ENCODE peak calls at places on chromosomes 13 and 19, in eight cellular contexts. E is brain microvascular endothelial cell; H is bronchial epithelial cell; V is PC-3; B is astrocyte of the cerebellum; P is kidney epithelial cell; F is omental fat pad; J is CD8-positive, alpha-beta T cell. Y is an unnamed sample.

GRCh38 chr13:112027250-112027649 is 39.7 kb upstream of the SOX1 start:
- DNase-seq in E (no peak), H (no peak), V (no peak), B (no peak), P (no peak), F (no peak), J (no peak), Y (no peak)

GRCh38 chr13:106357198-106357597 is 178.3 kb downstream of the EFNB2 start:
- DNase-seq in E (no peak), H (no peak), V (no peak), B (no peak), P (no peak), F (no peak), J (no peak), Y (no peak)

GRCh38 chr13:28140433-28141125 is 2.2 kb downstream of the PAN3 start:
- DNase-seq in E (no peak), H (peak), V (peak), B (no peak), P (no peak), F (no peak), J (no peak), Y (no peak)

GRCh38 chr19:7515471-7516226 is at the start of gene ZNF358:
- DNase-seq in E (peak), H (no peak), V (peak), B (no peak), P (no peak), F (no peak), J (no peak), Y (peak)

GRCh38 chr19:56110515-56111448 is 10.3 kb downstream of the ZNF787 start:
- DNase-seq in E (peak), H (no peak), V (no peak), B (no peak), P (no peak), F (no peak), J (no peak), Y (no peak)

GRCh38 chr13:32852568-32852967 is 163.7 kb upstream of the KL start:
- DNase-seq in E (no peak), H (peak), V (peak), B (no peak), P (no peak), F (no peak), J (no peak), Y (no peak)

GRCh38 chr19:2424686-2425621 is 2.4 kb downstream of the TIMM13 start:
- DNase-seq in E (peak), H (no peak), V (peak), B (no peak), P (peak), F (no peak), J (no peak), Y (peak)

GRCh38 chr13:29846475-29847256 is 3.8 kb downstream of the UBL3 start:
- DNase-seq in E (no peak), H (no peak), V (no peak), B (no peak), P (no peak), F (no peak), J (no peak), Y (no peak)

DNA sequence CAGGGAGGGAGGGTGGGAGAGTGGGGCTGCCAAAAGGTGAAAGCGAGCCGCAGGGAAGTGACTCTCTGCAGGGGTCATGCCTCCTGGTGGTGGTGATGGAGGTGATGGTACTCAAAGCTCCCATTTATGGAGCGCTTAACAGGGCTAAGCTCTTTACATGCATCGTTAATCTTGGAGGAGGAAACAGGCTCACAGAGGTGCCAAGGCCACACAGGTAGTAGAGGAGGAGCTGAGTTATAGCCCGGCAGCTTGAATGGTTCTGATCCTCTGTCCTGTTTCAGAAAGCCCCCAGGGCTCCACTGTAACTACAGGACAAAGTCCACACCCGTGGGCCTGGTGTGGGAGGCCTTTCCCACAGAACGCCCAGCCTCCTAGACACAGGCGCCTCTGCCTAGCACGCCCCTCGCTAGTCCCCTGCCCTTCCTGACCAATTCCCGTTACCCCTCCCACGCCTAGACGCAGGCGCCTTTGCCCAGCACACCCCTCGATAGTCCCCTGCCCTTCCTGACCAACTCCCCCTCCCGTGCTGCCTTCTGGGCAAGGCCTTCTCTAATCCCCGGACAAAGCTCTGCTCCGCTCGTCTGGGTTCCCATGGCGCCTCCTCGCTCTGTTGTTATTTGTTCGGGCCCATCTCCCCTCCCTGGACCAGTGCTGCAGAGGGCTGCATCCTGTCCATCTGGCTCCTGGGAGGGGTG is 10.8 kb downstream of the PPP1R37 start:
- DNase-seq in E (no peak), H (no peak), V (no peak), B (no peak), P (no peak), F (no peak), J (no peak), Y (no peak)
- TF ChIP-seq CTCF in E (peak), H (no peak), V (no peak), B (no peak), P (peak), F (no peak), J (no peak), Y (no peak)

GRCh38 chr19:5268801-5269200 is 71.8 kb downstream of the PTPRS start:
- DNase-seq in E (no peak), H (no peak), V (no peak), B (no peak), P (no peak), F (no peak), J (no peak), Y (no peak)

GRCh38 chr19:5269926-5270325 is 70.7 kb downstream of the PTPRS start:
- DNase-seq in E (no peak), H (no peak), V (no peak), B (no peak), P (no peak), F (no peak), J (no peak), Y (no peak)

GRCh38 chr19:5273782-5274181 is 66.8 kb downstream of the PTPRS start:
- DNase-seq in E (no peak), H (peak), V (no peak), B (no peak), P (no peak), F (no peak), J (no peak), Y (no peak)

GRCh38 chr19:5269279-5269678 is 71.3 kb downstream of the PTPRS start:
- DNase-seq in E (no peak), H (no peak), V (no peak), B (no peak), P (no peak), F (no peak), J (no peak), Y (no peak)

DNA sequence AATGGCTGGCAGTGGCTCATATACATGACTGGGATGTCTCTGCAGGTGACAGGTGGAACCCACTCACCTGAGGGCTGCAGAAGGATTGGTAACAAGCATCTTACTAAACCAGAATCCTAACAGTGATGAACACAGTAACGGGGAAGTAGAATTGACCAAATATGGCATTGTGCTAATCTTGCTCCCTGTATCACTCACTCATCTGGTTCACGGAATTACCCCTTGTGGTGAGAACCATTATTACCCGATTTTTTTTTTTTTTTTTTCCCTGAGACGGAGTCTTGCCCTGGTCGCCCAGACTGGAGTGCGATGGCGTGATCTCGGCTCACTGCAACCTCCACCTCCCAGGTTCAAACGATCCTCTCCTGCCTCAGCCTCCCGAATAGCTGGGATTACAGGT is 69.5 kb downstream of the PTPRS start:
- DNase-seq in E (no peak), H (no peak), V (peak), B (no peak), P (no peak), F (no peak), J (no peak), Y (no peak)
- TF ChIP-seq CTCF in E (peak), H (peak), V (peak), B (no peak), P (no peak), F (no peak), J (no peak), Y (no peak)

GRCh38 chr19:49107625-49108459 is 6.3 kb upstream of the LIN7B start:
- DNase-seq in E (no peak), H (no peak), V (no peak), B (no peak), P (no peak), F (no peak), J (no peak), Y (no peak)
- TF ChIP-seq CTCF in E (no peak), H (no peak), V (no peak), B (no peak), P (no peak), F (no peak), J (no peak), Y (no peak)

DNA sequence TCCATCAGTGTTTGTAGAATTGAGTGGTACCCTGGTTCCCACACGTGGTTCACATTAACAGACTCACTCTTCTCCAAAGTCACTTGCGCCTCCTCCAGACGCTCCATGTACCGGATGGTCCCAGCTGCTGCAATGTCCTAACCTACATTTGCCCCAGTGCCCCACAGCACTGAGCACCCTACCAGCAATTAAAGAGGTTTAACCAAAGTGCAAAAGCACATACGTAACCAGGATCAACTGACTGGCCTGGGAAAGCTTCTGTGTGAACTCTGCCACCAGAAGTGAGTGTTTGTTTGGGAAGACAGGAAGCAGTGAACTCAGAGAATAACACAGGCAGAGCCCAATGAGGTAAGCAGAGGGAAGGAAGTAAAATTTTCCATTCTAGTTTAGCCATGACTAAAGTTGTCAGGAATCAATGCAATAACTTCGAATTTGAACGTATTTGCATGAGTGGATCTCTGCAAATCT is 7.3 kb upstream of the MEDAG start:
- DNase-seq in E (peak), H (peak), V (peak), B (no peak), P (peak), F (no peak), J (no peak), Y (peak)
- TF ChIP-seq CTCF in E (peak), H (no peak), V (no peak), B (no peak), P (no peak), F (no peak), J (no peak), Y (peak)

GRCh38 chr19:15305582-15306334 is 26.6 kb downstream of the BRD4 start:
- DNase-seq in E (no peak), H (no peak), V (no peak), B (no peak), P (no peak), F (no peak), J (no peak), Y (no peak)
- TF ChIP-seq CTCF in E (no peak), H (no peak), V (no peak), B (no peak), P (no peak), F (no peak), J (no peak), Y (no peak)

GRCh38 chr13:72290962-72291681 is 424.1 kb upstream of the DACH1 start:
- DNase-seq in E (peak), H (peak), V (peak), B (peak), P (peak), F (no peak), J (no peak), Y (no peak)
- TF ChIP-seq CTCF in E (peak), H (no peak), V (no peak), B (peak), P (no peak), F (no peak), J (no peak), Y (peak)

DNA sequence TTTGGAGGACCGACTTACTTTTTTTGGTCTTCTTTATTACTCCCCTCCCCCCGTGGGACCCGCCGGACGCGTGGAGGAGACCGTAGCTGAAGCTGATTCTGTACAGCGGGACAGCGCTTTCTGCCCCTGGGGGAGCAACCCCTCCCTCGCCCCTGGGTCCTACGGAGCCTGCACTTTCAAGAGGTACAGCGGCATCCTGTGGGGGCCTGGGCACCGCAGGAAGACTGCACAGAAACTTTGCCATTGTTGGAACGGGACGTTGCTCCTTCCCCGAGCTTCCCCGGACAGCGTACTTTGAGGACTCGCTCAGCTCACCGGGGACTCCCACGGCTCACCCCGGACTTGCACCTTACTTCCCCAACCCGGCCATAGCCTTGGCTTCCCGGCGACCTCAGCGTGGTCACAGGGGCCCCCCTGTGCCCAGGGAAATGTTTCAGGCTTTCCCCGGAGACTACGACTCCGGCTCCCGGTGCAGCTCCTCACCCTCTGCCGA is 409 bp downstream of the FOSB start:
- DNase-seq in E (peak), H (no peak), V (no peak), B (no peak), P (no peak), F (no peak), J (peak), Y (no peak)
- TF ChIP-seq CTCF in E (peak), H (peak), V (no peak), B (no peak), P (no peak), F (no peak), J (no peak), Y (no peak)

GRCh38 chr13:113061271-113061625 is 44.3 kb upstream of the F7 start:
- DNase-seq in E (no peak), H (no peak), V (no peak), B (no peak), P (no peak), F (no peak), J (no peak), Y (no peak)
- TF ChIP-seq CTCF in E (no peak), H (no peak), V (no peak), B (no peak), P (no peak), F (no peak), J (no peak), Y (no peak)

GRCh38 chr19:30227661-30228112 is 144.5 kb upstream of the ZNF536 start:
- DNase-seq in E (peak), H (no peak), V (peak), B (peak), P (no peak), F (no peak), J (no peak), Y (no peak)
- TF ChIP-seq CTCF in E (peak), H (peak), V (peak), B (peak), P (peak), F (no peak), J (no peak), Y (peak)

Y was measured in AG09319.